ENCODE peak calls at places on chromosomes 4 and X, in six cellular contexts. T is SJSA1, P is upper lobe of right lung, Y is breast epithelium, F is lung, E is SK-N-SH. X is an unnamed sample.

GRCh38 chrX:22314211-22314610 is 41.5 kb downstream of the CBLL2 start:
- DNase-seq in T (peak; percentile 35), P (no peak), Y (no peak), F (no peak), E (no peak), X (no peak)

GRCh38 chr4:72974694-72975487 is 94.6 kb downstream of the COX18 start:
- DNase-seq in T (peak; percentile 63), P (no peak), Y (no peak), F (no peak), E (no peak), X (peak; percentile 32)

GRCh38 chr4:39032218-39033085 is at the start of gene TMEM156:
- DNase-seq in T (no peak), P (no peak), Y (no peak), F (no peak), E (no peak), X (no peak)

GRCh38 chr4:124386163-124386562 is 326.4 kb downstream of the ANKRD50 start:
- DNase-seq in T (no peak), P (no peak), Y (no peak), F (no peak), E (no peak), X (no peak)

GRCh38 chrX:17377047-17377692 is 2.2 kb downstream of the NHS start:
- DNase-seq in T (peak; percentile 45), P (peak; percentile 63), Y (no peak), F (no peak), E (peak; percentile 46), X (no peak)

GRCh38 chr4:177505171-177505615 is 63.0 kb upstream of the AGA start:
- DNase-seq in T (no peak), P (no peak), Y (no peak), F (no peak), E (no peak), X (no peak)

GRCh38 chr4:165137205-165137604 is 24.5 kb upstream of the TMEM192 start:
- DNase-seq in T (no peak), P (no peak), Y (no peak), F (no peak), E (no peak), X (no peak)

GRCh38 chr4:24443200-24443599 is 141.2 kb downstream of the DHX15 start:
- DNase-seq in T (no peak), P (no peak), Y (no peak), F (no peak), E (no peak), X (no peak)

GRCh38 chr4:88017516-88018302 is 10.3 kb downstream of the PKD2 start:
- DNase-seq in T (no peak), P (no peak), Y (no peak), F (no peak), E (no peak), X (peak; percentile 83)

GRCh38 chrX:130100180-130100579 is 10.1 kb downstream of the ELF4 start:
- DNase-seq in T (no peak), P (no peak), Y (peak; percentile 55), F (no peak), E (no peak), X (no peak)

GRCh38 chrX:26651755-26652154 is 435.8 kb downstream of the MAGEB5 start:
- DNase-seq in T (no peak), P (no peak), Y (no peak), F (no peak), E (no peak), X (no peak)
- H3K9me3 ChIP-seq in T (no peaks in the 10 kb centered on the region), P (no peaks in the 10 kb centered on the region), Y (peaks cover 58% of the 10 kb centered on the region), F (no peaks in the 10 kb centered on the region), E (no peaks in the 10 kb centered on the region), X (no peaks in the 10 kb centered on the region)

GRCh38 chrX:13149702-13150101 is 105.3 kb upstream of the FAM9C start:
- DNase-seq in T (no peak), P (no peak), Y (no peak), F (no peak), E (no peak), X (no peak)
- H3K9me3 ChIP-seq in T (no peaks in the 10 kb centered on the region), P (no peaks in the 10 kb centered on the region), Y (peaks cover 32% of the 10 kb centered on the region), F (no peaks in the 10 kb centered on the region), E (no peaks in the 10 kb centered on the region), X (peaks cover 12% of the 10 kb centered on the region)

GRCh38 chrX:44903842-44904530 is 31.0 kb downstream of the KDM6A start:
- DNase-seq in T (no peak), P (no peak), Y (no peak), F (no peak), E (no peak), X (no peak)

GRCh38 chrX:44897539-44897938 is 24.6 kb downstream of the KDM6A start:
- DNase-seq in T (no peak), P (no peak), Y (no peak), F (no peak), E (no peak), X (no peak)

GRCh38 chrX:44896566-44897186 is 23.7 kb downstream of the KDM6A start:
- DNase-seq in T (no peak), P (no peak), Y (no peak), F (no peak), E (no peak), X (no peak)

GRCh38 chrX:44903107-44903506 is 30.1 kb downstream of the KDM6A start:
- DNase-seq in T (no peak), P (no peak), Y (no peak), F (no peak), E (no peak), X (peak; percentile 3)

DNA sequence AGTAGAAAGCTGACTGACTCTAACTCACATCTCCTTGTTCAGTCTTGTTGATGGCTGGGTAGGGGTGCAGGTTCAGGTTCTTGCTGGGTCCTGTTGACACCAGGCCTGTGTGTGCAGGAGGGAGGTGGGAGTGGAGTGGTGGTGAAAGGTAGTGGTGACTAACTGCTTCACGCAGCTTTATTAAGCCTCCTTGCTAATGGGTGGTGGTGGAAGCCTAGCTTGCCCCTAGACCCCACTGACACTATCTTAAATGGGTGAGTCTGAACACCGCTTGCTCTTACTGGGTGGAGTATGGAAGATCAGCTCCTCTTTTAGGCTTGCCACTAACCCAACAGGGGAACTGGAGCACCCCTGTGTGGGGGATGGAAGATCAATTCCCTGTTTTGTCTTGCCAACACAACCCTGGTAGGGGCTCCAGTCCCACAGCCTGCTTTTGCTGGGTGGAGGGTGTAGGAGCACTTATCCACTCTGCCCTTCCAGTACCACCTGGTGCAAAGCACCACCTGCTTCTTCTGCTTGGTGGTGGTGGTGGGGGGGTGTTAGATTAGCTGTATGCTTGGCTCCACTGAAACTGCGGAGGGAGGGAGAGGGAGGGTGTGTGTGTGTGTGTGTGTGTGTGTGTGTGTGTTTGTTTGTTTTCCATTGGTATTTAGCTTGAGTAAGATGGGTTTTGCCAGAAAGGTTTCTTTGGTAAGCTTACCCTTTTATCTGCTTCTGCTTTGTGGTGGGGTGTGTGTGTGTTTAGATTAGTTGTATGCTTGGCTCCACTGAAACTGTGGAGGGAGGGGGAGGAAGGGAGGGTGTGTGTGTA is 25.6 kb downstream of the KDM6A start:
- DNase-seq in T (no peak), P (no peak), Y (no peak), F (no peak), E (no peak), X (no peak)
- H3K9me3 ChIP-seq in T (peaks cover 4% of the 10 kb centered on the region), P (no peaks in the 10 kb centered on the region), Y (peaks cover 28% of the 10 kb centered on the region), F (no peaks in the 10 kb centered on the region), E (peaks cover 23% of the 10 kb centered on the region), X (peaks cover 2% of the 10 kb centered on the region)

GRCh38 chr4:19835429-19835828 is 416.3 kb upstream of the SLIT2 start:
- DNase-seq in T (no peak), P (no peak), Y (no peak), F (no peak), E (no peak), X (no peak)

GRCh38 chr4:19831644-19832285 is 419.9 kb upstream of the SLIT2 start:
- DNase-seq in T (no peak), P (no peak), Y (no peak), F (no peak), E (no peak), X (peak; percentile 42)

DNA sequence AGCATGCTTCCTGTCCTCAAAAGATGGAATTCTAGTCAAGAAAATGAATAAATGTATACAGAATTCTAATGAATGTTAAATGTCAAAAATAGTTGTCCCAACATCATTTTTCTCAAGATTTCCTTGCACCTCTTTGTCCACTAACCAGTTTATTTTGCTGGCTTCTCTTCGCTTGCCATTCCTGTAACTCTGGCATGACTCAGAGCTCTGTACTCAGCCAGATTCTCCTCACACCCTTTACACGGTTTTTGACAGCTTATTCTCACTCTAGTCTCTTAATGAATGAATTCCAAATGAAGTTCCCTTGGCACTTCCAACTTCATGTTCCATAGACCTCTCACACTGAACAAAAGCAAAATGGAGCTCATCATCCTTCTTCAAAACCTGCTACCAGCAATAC is 419.3 kb upstream of the SLIT2 start:
- DNase-seq in T (no peak), P (no peak), Y (no peak), F (no peak), E (no peak), X (no peak)
- H3K9me3 ChIP-seq in T (no peaks in the 10 kb centered on the region), P (no peaks in the 10 kb centered on the region), Y (no peaks in the 10 kb centered on the region), F (no peaks in the 10 kb centered on the region), E (no peaks in the 10 kb centered on the region), X (no peaks in the 10 kb centered on the region)

GRCh38 chr4:271492-272103 is 33.7 kb downstream of the ZNF732 start:
- DNase-seq in T (no peak), P (no peak), Y (no peak), F (no peak), E (no peak), X (no peak)
- H3K9me3 ChIP-seq in T (no peaks in the 10 kb centered on the region), P (peaks cover 72% of the 10 kb centered on the region), Y (peaks cover 97% of the 10 kb centered on the region), F (peaks cover 30% of the 10 kb centered on the region), E (peaks cover 52% of the 10 kb centered on the region), X (peaks cover 22% of the 10 kb centered on the region)

GRCh38 chr4:32830160-32830559 is 2110.0 kb downstream of the PCDH7 start:
- DNase-seq in T (no peak), P (no peak), Y (no peak), F (no peak), E (no peak), X (no peak)

GRCh38 chr4:32826169-32826568 is 2106.0 kb downstream of the PCDH7 start:
- DNase-seq in T (no peak), P (no peak), Y (no peak), F (no peak), E (no peak), X (no peak)

DNA sequence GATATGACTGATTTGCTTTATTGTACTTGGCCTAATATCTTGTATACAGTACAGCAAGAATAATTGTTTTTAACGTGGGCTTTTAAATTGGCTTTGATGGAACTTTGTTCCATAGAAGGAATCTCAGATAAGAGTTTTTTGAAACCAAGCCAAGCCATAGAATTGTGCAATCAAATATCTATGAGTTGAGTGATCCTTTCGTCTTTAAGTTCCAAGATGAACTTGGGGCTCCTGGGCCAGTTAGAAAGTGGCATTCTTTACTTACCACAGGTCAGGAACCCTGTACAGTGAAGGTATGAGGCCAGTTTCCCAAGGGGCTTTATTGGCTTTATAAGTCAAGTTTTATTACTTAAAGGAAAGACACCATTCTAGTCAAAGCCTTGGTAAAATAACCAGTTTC is 2104.2 kb downstream of the PCDH7 start:
- DNase-seq in T (no peak), P (no peak), Y (no peak), F (no peak), E (no peak), X (no peak)
- H3K9me3 ChIP-seq in T (no peaks in the 10 kb centered on the region), P (peaks cover 3% of the 10 kb centered on the region), Y (peaks cover 14% of the 10 kb centered on the region), F (peaks cover 5% of the 10 kb centered on the region), E (peaks cover 3% of the 10 kb centered on the region), X (peaks cover 4% of the 10 kb centered on the region)

DNA sequence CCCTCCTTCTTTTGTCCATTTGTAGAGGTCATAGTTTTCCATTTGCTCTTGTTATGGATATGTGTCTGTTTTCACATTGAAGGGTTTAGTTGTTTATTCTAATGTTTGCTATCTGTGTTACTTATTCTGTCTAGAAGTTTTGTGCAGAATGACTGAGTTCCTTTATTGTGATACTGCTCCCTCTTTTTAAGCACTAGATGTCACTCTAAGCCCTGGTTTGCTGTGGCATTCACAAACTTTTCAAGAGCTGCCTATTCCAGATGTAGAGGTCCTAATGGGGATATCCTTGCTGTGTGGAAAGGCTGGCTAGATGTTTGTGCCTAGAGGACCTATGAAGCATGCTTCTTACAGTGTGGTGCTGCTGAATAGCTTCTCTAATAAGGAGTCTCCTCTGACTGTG is 338.6 kb downstream of the SPIN4 start:
- DNase-seq in T (no peak), P (no peak), Y (no peak), F (no peak), E (no peak), X (no peak)
- H3K9me3 ChIP-seq in T (no peaks in the 10 kb centered on the region), P (no peaks in the 10 kb centered on the region), Y (peaks cover 3% of the 10 kb centered on the region), F (no peaks in the 10 kb centered on the region), E (peaks cover 4% of the 10 kb centered on the region), X (no peaks in the 10 kb centered on the region)